ENCODE peak calls at places on chromosomes 5 and 9, in four cellular contexts. I, M, O and X are unnamed samples.

GRCh38 chr5:57802131-57802530 is 319.5 kb upstream of the ACTBL2 start:
- DNase-seq in I (no peak), M (no peak), O (no peak), X (no peak)

GRCh38 chr5:151758141-151758429 is 346 bp downstream of the ATOX1 start:
- DNase-seq in I (no peak), M (no peak), O (peak; percentile 39), X (no peak)

GRCh38 chr5:75566710-75567309 is 44.4 kb upstream of the ANKDD1B start:
- DNase-seq in I (peak; percentile 92), M (no peak), O (peak; percentile 78), X (peak; percentile 36)

GRCh38 chr5:132658383-132659302 is 670 bp downstream of the IL13 start:
- DNase-seq in I (no peak), M (no peak), O (no peak), X (no peak)

GRCh38 chr9:77325058-77325457 is 147.7 kb downstream of the VPS13A start:
- DNase-seq in I (no peak), M (no peak), O (no peak), X (no peak)

GRCh38 chr9:123893831-123894460 is 36.0 kb downstream of the DENND1A start:
- DNase-seq in I (no peak), M (no peak), O (no peak), X (no peak)

GRCh38 chr5:52915176-52915875 is 73.8 kb upstream of the ITGA2 start:
- DNase-seq in I (peak; percentile 27), M (peak; percentile 27), O (peak; percentile 65), X (peak; percentile 68)

GRCh38 chr9:104177003-104177611 is 83.0 kb downstream of the SMC2 start:
- DNase-seq in I (no peak), M (no peak), O (no peak), X (peak; percentile 9)

GRCh38 chr5:56457887-56458451 is 224.8 kb upstream of the ANKRD55 start:
- DNase-seq in I (no peak), M (no peak), O (peak; percentile 16), X (no peak)

GRCh38 chr5:150363185-150363584 is 5.7 kb downstream of the TCOF1 start:
- DNase-seq in I (no peak), M (no peak), O (no peak), X (peak; percentile 20)

GRCh38 chr5:171509467-171509866 is 90.0 kb downstream of the FGF18 start:
- DNase-seq in I (no peak), M (no peak), O (no peak), X (no peak)

GRCh38 chr9:111661802-111662491 is 542 bp downstream of the GNG10 start:
- DNase-seq in I (no peak), M (no peak), O (peak; percentile 41), X (no peak)

GRCh38 chr9:136917902-136918301 is 26.6 kb downstream of the FBXW5 start:
- DNase-seq in I (no peak), M (no peak), O (no peak), X (no peak)

GRCh38 chr9:124776613-124776951 is 351 bp upstream of the OLFML2A start:
- DNase-seq in I (no peak), M (no peak), O (no peak), X (no peak)

GRCh38 chr5:54176066-54176835 is 134.1 kb downstream of the ARL15 start:
- DNase-seq in I (no peak), M (no peak), O (no peak), X (no peak)

GRCh38 chr9:13279284-13280162 is at the start of gene MPDZ:
- DNase-seq in I (no peak), M (peak; percentile 25), O (peak; percentile 67), X (peak; percentile 31)

GRCh38 chr9:78577507-78577906 is 280.6 kb downstream of the PSAT1 start:
- DNase-seq in I (no peak), M (no peak), O (no peak), X (no peak)

GRCh38 chr9:4489919-4490704 is at the start of gene SLC1A1:
- DNase-seq in I (peak; percentile 55), M (no peak), O (no peak), X (no peak)

GRCh38 chr5:64947031-64947430 is 178.3 kb downstream of the CWC27 start:
- DNase-seq in I (no peak), M (no peak), O (peak; percentile 41), X (peak; percentile 22)

GRCh38 chr5:20575515-20575914 is 587.5 kb upstream of the CDH18 start:
- DNase-seq in I (no peak), M (no peak), O (no peak), X (no peak)

GRCh38 chr5:60026174-60026573 is 132.6 kb upstream of the PDE4D start:
- DNase-seq in I (no peak), M (no peak), O (no peak), X (no peak)

GRCh38 chr9:135300346-135301141 is 179.0 kb upstream of the PPP1R26 start:
- DNase-seq in I (no peak), M (no peak), O (no peak), X (no peak)

GRCh38 chr5:58764199-58764598 is 181.3 kb downstream of the RAB3C start:
- DNase-seq in I (no peak), M (no peak), O (no peak), X (no peak)

GRCh38 chr5:59640411-59640810 is 253.1 kb downstream of the PDE4D start:
- DNase-seq in I (no peak), M (no peak), O (no peak), X (no peak)

GRCh38 chr5:176405656-176406435 is 10.5 kb downstream of the CLTB start:
- DNase-seq in I (no peak), M (no peak), O (no peak), X (no peak)

GRCh38 chr5:9604416-9604815 is 25.7 kb downstream of the TAS2R1 start:
- DNase-seq in I (no peak), M (no peak), O (no peak), X (no peak)

GRCh38 chr5:102760815-102761214 is 5.7 kb downstream of the PAM start:
- DNase-seq in I (no peak), M (no peak), O (no peak), X (no peak)

GRCh38 chr5:132557425-132557805 is 638 bp downstream of the RAD50 start:
- DNase-seq in I (peak; percentile 19), M (no peak), O (peak; percentile 88), X (peak; percentile 82)

GRCh38 chr9:19087601-19088000 is 15.1 kb downstream of the HAUS6 start:
- DNase-seq in I (no peak), M (no peak), O (peak; percentile 7), X (peak; percentile 53)
- TF ChIP-seq HDAC2 in I (no peak), M (no peak), O (no peak), X (no peak)

GRCh38 chr9:128621730-128622455 is 34.8 kb downstream of the DYNC2I2 start:
- DNase-seq in I (no peak), M (no peak), O (no peak), X (no peak)
- TF ChIP-seq POLR2AphosphoS5 in I (no peak), M (no peak), O (no peak), X (no peak)

GRCh38 chr9:133862585-133863041 is 124.5 kb upstream of the SARDH start:
- DNase-seq in I (no peak), M (no peak), O (no peak), X (no peak)
- TF ChIP-seq HDAC2 in I (no peak), M (no peak), O (no peak), X (no peak)

GRCh38 chr5:66645039-66645438 is 48.8 kb downstream of the MAST4 start:
- DNase-seq in I (no peak), M (no peak), O (no peak), X (no peak)

GRCh38 chr5:66646570-66646969 is 50.4 kb downstream of the MAST4 start:
- DNase-seq in I (no peak), M (no peak), O (no peak), X (no peak)

GRCh38 chr5:66639036-66639435 is 42.8 kb downstream of the MAST4 start:
- DNase-seq in I (no peak), M (no peak), O (no peak), X (no peak)

GRCh38 chr5:66643383-66643782 is 47.2 kb downstream of the MAST4 start:
- DNase-seq in I (no peak), M (no peak), O (no peak), X (no peak)

GRCh38 chr5:66642538-66642937 is 46.3 kb downstream of the MAST4 start:
- DNase-seq in I (no peak), M (no peak), O (no peak), X (no peak)
- TF ChIP-seq POLR2AphosphoS5 in I (no peak), M (no peak), O (no peak), X (no peak)

DNA sequence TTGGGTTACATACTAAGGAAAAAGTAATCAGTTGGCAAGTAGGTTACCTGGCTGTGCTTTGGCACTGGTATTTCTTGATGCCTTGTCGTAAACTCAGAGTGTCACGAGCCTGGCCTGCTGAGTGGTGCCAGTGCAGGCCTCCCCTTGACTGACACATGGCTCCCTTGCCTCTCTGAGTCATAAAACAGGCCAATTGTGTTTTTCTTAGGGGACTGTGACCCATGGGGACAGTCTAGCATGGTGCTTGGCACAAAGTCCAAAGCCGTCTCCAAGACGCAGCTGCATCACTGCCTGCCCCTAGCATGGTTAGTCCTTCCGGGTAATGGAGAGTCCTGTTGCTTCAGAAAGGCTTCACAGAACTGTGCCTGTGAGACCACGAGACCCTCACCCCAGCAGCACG is 132.5 kb downstream of the MVB12B start:
- DNase-seq in I (no peak), M (no peak), O (no peak), X (no peak)
- TF ChIP-seq HDAC2 in I (no peak), M (no peak), O (no peak), X (no peak)

DNA sequence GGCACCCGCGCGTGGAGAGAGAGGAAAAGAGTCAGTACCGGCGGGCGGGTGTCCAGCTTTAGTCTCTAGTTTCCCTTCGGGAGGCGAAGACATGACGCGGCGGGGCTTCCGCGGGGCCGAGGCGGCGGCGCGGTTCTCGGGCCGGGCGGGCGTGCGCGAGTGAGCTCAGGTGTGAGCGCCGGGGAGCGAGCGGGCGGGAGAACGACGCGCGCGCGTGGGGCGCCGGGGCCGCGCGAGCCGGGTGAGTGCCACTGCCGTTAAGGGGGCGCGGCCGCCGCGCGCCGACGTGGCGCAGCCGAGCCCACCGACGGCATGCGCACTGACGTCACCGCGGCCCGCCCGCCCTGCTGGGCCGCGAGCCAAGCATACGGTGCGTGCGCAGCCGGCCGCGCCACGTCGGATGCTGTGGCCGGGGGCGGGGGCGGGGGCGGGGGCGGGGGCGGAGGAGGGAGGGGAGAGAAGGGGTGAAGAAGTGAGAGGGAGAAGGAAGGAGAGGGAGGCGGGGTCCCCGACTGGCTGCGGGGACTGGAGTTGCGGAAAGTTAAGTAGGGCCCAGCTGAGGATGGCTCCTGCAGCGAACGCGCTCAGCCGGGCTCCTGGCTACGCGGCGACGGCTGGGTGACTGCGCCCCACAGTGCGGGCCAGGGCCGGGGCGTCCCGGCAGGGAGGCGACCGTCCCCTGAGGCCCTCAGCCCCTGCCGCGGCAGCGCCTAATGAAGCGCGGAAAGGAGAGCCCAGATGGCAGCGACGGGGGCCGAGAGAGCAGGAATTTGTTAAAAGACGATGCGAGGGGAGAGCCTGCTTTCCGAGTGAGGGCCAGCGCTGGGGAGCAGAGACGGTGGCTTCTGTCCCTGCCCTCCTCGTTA is at the start of gene DAP:
- DNase-seq in I (peak; percentile 63), M (peak; percentile 64), O (peak; percentile 94), X (peak; percentile 36)
- TF ChIP-seq POLR2AphosphoS5 in I (peak; percentile 68), M (peak; percentile 52), O (peak; percentile 37), X (no peak)